ENCODE peak calls at places on chromosomes 13 and 19, in five cellular contexts. H is SK-N-SH, N is HepG2, Y is K562, S is HCT116. L is an unnamed sample.

GRCh38 chr13:24613128-24613527 is 67.1 kb upstream of the ATP12A start:
- DNase-seq in H (no peak), N (no peak), Y (no peak), S (no peak), L (no peak)

GRCh38 chr13:110812111-110812868 is 98.8 kb downstream of the ING1 start:
- DNase-seq in H (no peak), N (no peak), Y (no peak), S (no peak), L (no peak)

GRCh38 chr19:48683349-48683748 is 10.5 kb upstream of the NTN5 start:
- DNase-seq in H (no peak), N (no peak), Y (no peak), S (no peak), L (no peak)

GRCh38 chr19:1189419-1189818 is 15.4 kb upstream of the SBNO2 start:
- DNase-seq in H (no peak), N (no peak), Y (peak), S (peak), L (no peak)

GRCh38 chr19:16445238-16446107 is 26.3 kb downstream of the EPS15L1 start:
- DNase-seq in H (no peak), N (peak), Y (no peak), S (no peak), L (no peak)

GRCh38 chr13:59472134-59472533 is 691.6 kb downstream of the DIAPH3 start:
- DNase-seq in H (no peak), N (no peak), Y (no peak), S (no peak), L (no peak)

GRCh38 chr19:45468159-45468651 is 409 bp downstream of the FOSB start:
- DNase-seq in H (no peak), N (no peak), Y (no peak), S (no peak), L (no peak)

GRCh38 chr19:48958006-48958405 is 3.3 kb downstream of the BAX start:
- DNase-seq in H (no peak), N (no peak), Y (no peak), S (no peak), L (no peak)

GRCh38 chr13:27607125-27607524 is 13.2 kb downstream of the LNX2 start:
- DNase-seq in H (no peak), N (peak), Y (no peak), S (peak), L (peak)

GRCh38 chr19:35154535-35155406 is at the start of gene FXYD5:
- DNase-seq in H (peak), N (no peak), Y (peak), S (no peak), L (no peak)

GRCh38 chr19:49355890-49356289 is 6.3 kb downstream of the TEAD2 start:
- DNase-seq in H (no peak), N (no peak), Y (no peak), S (no peak), L (no peak)

GRCh38 chr19:50728084-50728737 is 5.0 kb downstream of the CLEC11A start:
- DNase-seq in H (peak), N (peak), Y (peak), S (no peak), L (no peak)

GRCh38 chr13:40189885-40190655 is 476.4 kb downstream of the FOXO1 start:
- DNase-seq in H (peak), N (no peak), Y (no peak), S (no peak), L (no peak)

GRCh38 chr19:38429055-38429810 is 3.2 kb upstream of the RASGRP4 start:
- DNase-seq in H (no peak), N (no peak), Y (no peak), S (no peak), L (no peak)

GRCh38 chr19:27966390-27966816 is 1246.5 kb downstream of the UQCRFS1 start:
- DNase-seq in H (peak), N (no peak), Y (peak), S (no peak), L (no peak)

DNA sequence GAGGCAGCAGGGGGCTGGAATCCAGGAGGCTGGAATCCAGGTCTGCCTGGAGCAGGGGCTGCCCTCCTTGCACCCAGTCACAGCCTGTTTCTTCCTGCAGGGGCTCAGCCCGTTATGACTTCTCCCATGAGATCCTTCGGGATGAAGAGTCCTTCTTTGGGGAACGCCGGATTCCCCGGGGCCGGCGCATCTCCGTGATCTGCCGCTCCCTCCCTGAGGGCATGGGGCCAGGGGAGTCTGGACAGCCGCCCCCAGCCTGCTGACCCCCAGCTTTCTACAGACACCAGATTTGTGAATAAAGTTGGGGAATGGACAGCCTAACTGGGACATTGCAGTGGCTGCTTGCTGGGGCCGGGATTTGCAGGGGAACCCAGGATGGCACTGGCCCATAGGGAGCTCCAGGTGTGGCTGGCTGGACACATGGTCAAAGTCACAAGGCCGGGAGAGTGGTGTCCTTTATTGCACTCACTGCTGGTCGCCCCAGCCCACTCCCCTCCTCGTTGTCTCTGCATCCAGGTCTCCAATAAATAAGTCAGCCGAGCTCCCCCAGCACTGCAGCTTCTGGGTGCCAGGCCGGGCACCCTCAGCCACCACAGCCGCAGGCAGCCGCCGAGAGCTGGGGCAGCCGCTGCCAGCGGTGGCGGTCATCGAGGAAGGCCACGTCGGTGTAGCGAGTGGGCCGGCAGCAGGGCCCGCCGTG is 872 bp downstream of the PSPN start:
- DNase-seq in H (no peak), N (no peak), Y (no peak), S (no peak), L (no peak)
- TF ChIP-seq JUND in H (no peak), N (no peak), Y (no peak), S (no peak), L (no peak)

GRCh38 chr13:47594833-47595232 is 406.2 kb downstream of the SUCLA2 start:
- DNase-seq in H (no peak), N (no peak), Y (no peak), S (no peak), L (peak)

GRCh38 chr13:47588676-47589075 is 412.4 kb downstream of the SUCLA2 start:
- DNase-seq in H (no peak), N (no peak), Y (no peak), S (no peak), L (no peak)

GRCh38 chr13:47592256-47592655 is 408.8 kb downstream of the SUCLA2 start:
- DNase-seq in H (no peak), N (no peak), Y (no peak), S (no peak), L (no peak)
- TF ChIP-seq JUND in H (no peak), N (no peak), Y (no peak), S (no peak), L (no peak)

DNA sequence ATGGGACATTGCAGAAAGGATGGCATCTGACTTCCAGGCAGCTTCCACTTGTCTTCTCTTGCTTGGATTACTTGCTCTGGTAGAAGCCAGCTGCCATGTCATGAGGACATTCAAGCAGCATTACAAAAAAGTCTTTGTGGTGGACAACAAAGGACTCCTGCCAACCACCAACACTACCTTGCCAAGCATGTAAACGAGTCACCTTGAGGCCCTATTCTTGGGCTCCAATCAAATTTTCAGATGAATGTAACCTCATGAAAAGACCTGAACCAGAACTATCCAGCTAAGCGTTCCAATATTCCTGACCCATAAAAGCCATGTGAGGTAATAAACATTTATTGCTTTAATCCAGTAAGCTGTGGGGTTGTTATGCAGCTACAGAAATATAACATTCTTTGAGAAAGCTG is 12.5 kb downstream of the PROSER1 start:
- DNase-seq in H (no peak), N (no peak), Y (no peak), S (no peak), L (no peak)
- TF ChIP-seq JUND in H (no peak), N (no peak), Y (no peak), S (no peak), L (no peak)

DNA sequence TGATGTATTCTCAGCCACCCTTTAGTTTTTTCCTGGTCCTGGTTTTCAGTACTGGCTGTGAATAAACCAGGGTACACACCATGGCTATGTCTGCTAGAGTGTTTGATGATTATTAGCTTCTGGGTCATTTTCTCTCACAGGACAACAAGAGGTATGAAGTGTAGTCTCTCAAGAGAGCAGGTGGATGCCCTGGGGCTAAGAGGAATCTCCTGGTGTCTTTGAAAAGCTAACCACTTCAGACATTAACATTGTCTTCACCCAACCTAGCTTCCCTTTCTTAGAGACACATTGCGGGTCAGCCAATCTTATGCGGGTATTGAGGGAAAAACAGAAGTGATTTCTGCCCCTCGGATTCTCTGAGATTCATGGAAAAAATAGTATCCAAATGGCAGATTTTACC is 1.6 kb downstream of the ZNF730 start:
- DNase-seq in H (no peak), N (no peak), Y (no peak), S (no peak), L (peak)
- TF ChIP-seq JUND in H (no peak), N (no peak), Y (no peak), S (no peak), L (no peak)

GRCh38 chr13:99287544-99287943 is 19.7 kb downstream of the GPR183 start:
- DNase-seq in H (no peak), N (no peak), Y (no peak), S (no peak), L (no peak)
- TF ChIP-seq JUND in H (no peak), N (no peak), Y (no peak), S (no peak), L (no peak)

GRCh38 chr13:44322928-44323327 is 50.7 kb upstream of the SERP2 start:
- DNase-seq in H (no peak), N (no peak), Y (no peak), S (no peak), L (no peak)
- TF ChIP-seq JUND in H (no peak), N (no peak), Y (no peak), S (no peak), L (no peak)

DNA sequence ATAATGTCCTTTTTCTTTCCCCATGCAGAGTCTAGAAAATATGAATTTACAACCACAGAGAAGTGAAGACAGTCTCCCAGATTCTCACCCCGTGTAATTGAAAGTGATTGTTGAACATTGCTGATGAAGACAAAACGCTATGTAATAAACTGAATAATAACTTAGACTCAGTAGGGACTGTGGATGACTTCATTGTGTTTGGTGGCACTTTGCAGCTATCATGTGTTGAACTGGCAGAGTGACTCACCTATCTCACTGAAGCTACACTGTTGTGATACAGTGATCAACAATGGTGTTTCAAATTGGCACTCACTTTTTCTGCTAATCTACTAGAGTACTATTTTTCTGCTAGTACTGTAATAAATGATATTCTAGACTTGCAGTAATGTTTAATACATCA is 261.3 kb downstream of the DACH1 start:
- DNase-seq in H (no peak), N (no peak), Y (no peak), S (no peak), L (no peak)
- TF ChIP-seq JUND in H (no peak), N (no peak), Y (no peak), S (no peak), L (no peak)

DNA sequence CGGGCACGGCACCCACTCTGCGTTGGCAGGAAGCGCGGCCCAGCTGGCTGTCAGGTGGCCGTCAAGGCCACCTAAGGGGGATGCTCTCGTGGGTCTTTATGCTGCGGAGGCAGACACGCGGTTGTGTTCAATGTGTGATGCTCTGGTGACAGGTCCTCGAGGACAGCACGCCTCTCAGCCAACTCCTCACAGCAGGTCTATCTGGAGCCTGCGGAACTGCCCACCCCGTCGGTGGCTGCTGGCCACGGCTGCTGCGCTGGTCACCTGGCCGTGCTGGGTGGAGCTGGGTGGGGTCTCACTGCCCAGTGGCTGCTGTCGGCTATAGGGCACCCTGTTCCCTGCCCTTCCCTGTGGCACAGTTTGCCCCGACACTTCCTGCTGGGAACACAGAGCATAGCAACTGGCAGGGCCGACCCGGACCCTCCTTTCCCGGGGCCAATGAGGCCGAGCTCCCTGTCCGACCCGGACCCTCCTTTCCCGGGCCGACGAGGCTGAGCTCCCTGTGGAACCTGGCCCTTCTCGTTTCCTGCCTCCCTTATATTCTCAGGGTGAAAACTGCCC is 14.3 kb upstream of the F7 start:
- DNase-seq in H (no peak), N (no peak), Y (no peak), S (no peak), L (no peak)
- TF ChIP-seq JUND in H (no peak), N (no peak), Y (no peak), S (no peak), L (no peak)

GRCh38 chr19:58571575-58571947 is 1.6 kb downstream of the MZF1 start:
- DNase-seq in H (no peak), N (no peak), Y (no peak), S (no peak), L (no peak)
- TF ChIP-seq JUND in H (no peak), N (no peak), Y (no peak), S (no peak), L (no peak)

GRCh38 chr13:35866801-35867200 is 264.4 kb downstream of the DCLK1 start:
- DNase-seq in H (no peak), N (no peak), Y (no peak), S (no peak), L (no peak)
- TF ChIP-seq JUND in H (no peak), N (no peak), Y (no peak), S (no peak), L (no peak)